ENCODE peak calls at places on chromosomes 11 and 22, in nine cellular contexts. B, P, M, O, D, Y, F, X and I are unnamed samples.

GRCh38 chr11:62680825-62681240 is 2.0 kb upstream of the UBXN1 start:
- DNase-seq in F (no peak), P (peak), B (peak), O (no peak), D (peak), M (peak), Y (peak), X (no peak), I (no peak)

GRCh38 chr11:15843309-15843857 is 513.0 kb downstream of the SOX6 start:
- DNase-seq in Y (peak), P (no peak), D (no peak), M (no peak), X (no peak), B (no peak), F (peak), O (no peak), I (no peak)

GRCh38 chr11:17718510-17718962 is 835 bp upstream of the MYOD1 start:
- DNase-seq in M (no peak), P (no peak), Y (no peak), F (no peak), O (no peak), B (no peak), X (no peak), D (no peak), I (no peak)

GRCh38 chr22:44111562-44112155 is 69.1 kb upstream of the PARVG start:
- DNase-seq in Y (no peak), D (no peak), P (no peak), B (no peak), X (no peak), O (no peak), F (no peak), M (no peak), I (no peak)

GRCh38 chr22:29073618-29074275 is 912 bp downstream of the KREMEN1 start:
- DNase-seq in M (no peak), Y (peak), O (peak), F (peak), X (no peak), D (no peak), B (no peak), P (no peak), I (no peak)

GRCh38 chr11:120819003-120819402 is 204.9 kb upstream of the TBCEL start:
- DNase-seq in X (no peak), F (no peak), P (no peak), M (no peak), O (no peak), B (no peak), D (no peak), Y (no peak), I (no peak)

GRCh38 chr22:26479792-26480610 is 3.6 kb downstream of the HPS4 start:
- DNase-seq in B (no peak), F (no peak), X (no peak), M (no peak), P (no peak), D (no peak), O (peak), Y (no peak), I (no peak)

GRCh38 chr11:107179829-107180228 is 161.6 kb upstream of the GUCY1A2 start:
- DNase-seq in F (no peak), Y (no peak), X (no peak), P (no peak), D (no peak), B (no peak), O (no peak), M (no peak), I (no peak)

GRCh38 chr11:59283825-59284772 is 71.4 kb upstream of the MPEG1 start:
- DNase-seq in Y (peak), F (peak), O (no peak), P (peak), M (peak), X (peak), D (peak), B (peak), I (no peak)

GRCh38 chr11:19664896-19665548 is 47.6 kb upstream of the NAV2 start:
- DNase-seq in X (no peak), B (no peak), F (no peak), O (no peak), M (no peak), P (no peak), Y (no peak), D (no peak), I (no peak)

GRCh38 chr22:41327124-41327523 is 25.8 kb downstream of the ZC3H7B start:
- DNase-seq in P (no peak), M (no peak), Y (no peak), X (no peak), B (no peak), D (no peak), O (no peak), F (no peak), I (no peak)

GRCh38 chr11:113493205-113493604 is 18.0 kb upstream of the DRD2 start:
- DNase-seq in Y (no peak), X (no peak), B (no peak), F (no peak), O (no peak), M (no peak), D (no peak), P (no peak), I (no peak)

GRCh38 chr11:104148074-104148473 is 15.9 kb downstream of the PDGFD start:
- DNase-seq in F (no peak), O (no peak), D (no peak), M (peak), Y (no peak), X (no peak), P (no peak), B (no peak), I (no peak)

GRCh38 chr11:28384418-28384817 is 276.2 kb downstream of the METTL15 start:
- DNase-seq in P (no peak), F (no peak), O (no peak), M (peak), Y (peak), X (no peak), B (no peak), D (no peak), I (no peak)

GRCh38 chr11:134920851-134921608 is 509.0 kb upstream of the B3GAT1 start:
- DNase-seq in Y (no peak), D (no peak), O (no peak), X (no peak), F (no peak), B (no peak), M (no peak), P (no peak), I (no peak)

GRCh38 chr11:106961048-106961447 is 57.2 kb downstream of the GUCY1A2 start:
- DNase-seq in X (no peak), Y (no peak), B (no peak), M (no peak), O (no peak), P (no peak), D (no peak), F (no peak), I (no peak)

GRCh38 chr11:67268036-67268683 is 1.9 kb downstream of the GRK2 start:
- DNase-seq in Y (no peak), F (no peak), B (peak), D (peak), M (no peak), X (no peak), P (no peak), O (peak), I (no peak)

GRCh38 chr22:34781676-34782075 is 284.3 kb upstream of the ISX start:
- DNase-seq in M (no peak), Y (no peak), P (no peak), X (no peak), B (no peak), D (no peak), O (no peak), F (no peak), I (no peak)

GRCh38 chr11:70727899-70728620 is 329.7 kb downstream of the CTTN start:
- DNase-seq in Y (no peak), F (no peak), D (no peak), B (no peak), O (no peak), M (no peak), P (no peak), X (no peak), I (no peak)

GRCh38 chr22:47207387-47207786 is 444.9 kb downstream of the TBC1D22A start:
- DNase-seq in M (no peak), O (no peak), P (no peak), X (no peak), B (no peak), Y (no peak), D (no peak), F (no peak), I (no peak)

GRCh38 chr22:50621948-50622722 is 5.8 kb downstream of the ARSA start:
- DNase-seq in B (peak), D (peak), F (peak), O (peak), X (no peak), P (no peak), Y (peak), M (no peak), I (no peak)

GRCh38 chr11:47060807-47061206 is 115.9 kb downstream of the ARFGAP2 start:
- DNase-seq in Y (no peak), O (no peak), D (no peak), B (no peak), X (no peak), M (no peak), F (no peak), P (no peak), I (no peak)

GRCh38 chr11:128629516-128630106 is 42.3 kb upstream of the ETS1 start:
- DNase-seq in D (no peak), Y (no peak), M (no peak), X (no peak), F (no peak), O (no peak), P (no peak), B (no peak), I (no peak)

DNA sequence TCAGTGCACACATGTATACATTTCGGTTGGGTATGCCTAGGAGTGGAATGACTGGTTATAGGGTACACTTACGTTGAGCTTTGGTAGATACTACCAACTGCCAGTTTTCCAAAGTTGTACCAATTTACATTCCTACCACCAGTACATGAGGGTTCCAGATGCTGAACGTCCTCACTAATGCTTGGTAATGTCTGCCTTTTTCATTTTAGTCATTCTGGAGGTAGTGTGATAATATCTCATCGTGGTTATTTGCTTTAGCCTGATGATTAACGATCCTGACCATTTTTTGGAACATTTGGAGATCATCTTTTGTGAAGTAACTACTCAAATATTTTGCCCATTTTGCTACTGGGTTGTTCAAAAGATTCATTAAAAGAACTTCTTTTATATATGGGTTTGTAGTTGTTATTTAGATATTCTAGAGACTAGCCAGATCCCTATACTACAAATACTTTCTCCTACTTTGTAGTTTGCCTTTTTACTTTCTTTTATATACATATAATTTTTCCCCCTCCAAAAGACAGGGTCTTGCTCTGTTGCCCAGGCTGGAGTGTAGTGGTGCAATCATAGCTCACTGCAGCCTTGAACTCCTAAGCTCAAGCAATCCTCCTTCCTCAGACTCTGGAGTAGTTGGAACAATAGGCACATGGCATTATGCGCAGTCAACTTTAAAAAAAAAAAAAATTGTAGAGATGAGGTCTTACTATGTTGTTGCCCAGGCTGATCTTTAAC is 62.1 kb downstream of the RBFOX2 start:
- DNase-seq in Y (no peak), D (no peak), X (no peak), O (no peak), B (no peak), F (no peak), M (no peak), P (no peak), I (no peak)
- TF ChIP-seq CTCF in Y (no peak), D (no peak), X (no peak), O (no peak), B (no peak), F (no peak), M (no peak), P (no peak), I (no peak)

DNA sequence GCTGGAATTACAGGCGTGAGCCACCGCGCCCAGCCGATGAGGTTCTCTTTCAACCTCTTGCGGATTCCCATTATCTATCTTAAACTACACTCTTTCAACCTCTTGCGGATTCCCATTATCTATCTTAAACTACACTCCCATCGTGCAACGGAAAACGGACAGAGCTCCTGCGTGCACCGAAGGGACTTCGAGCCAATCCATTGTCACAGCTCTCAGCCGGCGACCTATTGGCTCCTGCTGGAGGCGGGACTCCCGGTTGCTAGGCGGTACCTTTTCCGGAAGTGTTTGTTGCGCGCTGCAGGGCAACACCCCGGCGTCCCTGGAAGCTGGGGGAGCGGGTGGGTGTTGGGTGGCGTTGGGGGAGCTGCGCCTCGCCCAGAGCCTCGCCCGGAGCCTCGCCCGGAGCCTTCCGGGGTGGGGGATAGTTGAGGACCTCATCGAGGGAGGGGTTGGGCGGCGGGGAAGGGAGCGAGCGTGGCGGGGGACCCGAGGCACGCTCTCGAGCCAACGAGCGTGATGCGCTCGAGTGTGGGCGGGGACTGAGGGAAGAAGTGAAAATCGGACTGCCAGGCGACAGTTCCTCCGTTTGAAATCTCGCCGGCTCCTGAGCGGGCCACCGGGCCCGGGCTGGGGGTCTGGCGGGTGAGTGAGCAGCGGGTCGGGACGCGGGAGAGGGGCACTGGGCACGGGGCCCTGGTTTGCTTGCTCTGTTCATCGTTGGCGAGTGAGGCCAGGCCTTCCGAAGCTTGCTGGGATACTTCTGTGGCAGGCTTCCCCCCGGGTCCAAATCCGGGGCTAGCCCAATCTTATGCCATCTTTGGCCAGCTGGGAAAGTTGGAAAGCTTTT is at the start of gene CEP164:
- DNase-seq in X (peak), Y (peak), B (peak), M (peak), F (peak), D (peak), O (peak), P (peak), I (peak)
- TF ChIP-seq CTCF in X (no peak), Y (no peak), B (no peak), M (no peak), F (no peak), D (no peak), O (no peak), P (no peak), I (no peak)

GRCh38 chr11:88534185-88534584 is 196.6 kb upstream of the CTSC start:
- DNase-seq in M (no peak), D (no peak), B (no peak), Y (no peak), X (no peak), F (no peak), P (no peak), O (no peak), I (no peak)
- TF ChIP-seq CTCF in M (no peak), D (no peak), B (no peak), Y (no peak), X (no peak), F (no peak), P (no peak), O (no peak), I (no peak)

GRCh38 chr11:68889948-68890446 is 13.6 kb downstream of the MRPL21 start:
- DNase-seq in D (no peak), B (no peak), P (no peak), M (peak), X (peak), Y (peak), O (peak), F (peak), I (no peak)
- TF ChIP-seq CTCF in D (no peak), B (no peak), P (peak), M (peak), X (peak), Y (no peak), O (no peak), F (peak), I (no peak)

DNA sequence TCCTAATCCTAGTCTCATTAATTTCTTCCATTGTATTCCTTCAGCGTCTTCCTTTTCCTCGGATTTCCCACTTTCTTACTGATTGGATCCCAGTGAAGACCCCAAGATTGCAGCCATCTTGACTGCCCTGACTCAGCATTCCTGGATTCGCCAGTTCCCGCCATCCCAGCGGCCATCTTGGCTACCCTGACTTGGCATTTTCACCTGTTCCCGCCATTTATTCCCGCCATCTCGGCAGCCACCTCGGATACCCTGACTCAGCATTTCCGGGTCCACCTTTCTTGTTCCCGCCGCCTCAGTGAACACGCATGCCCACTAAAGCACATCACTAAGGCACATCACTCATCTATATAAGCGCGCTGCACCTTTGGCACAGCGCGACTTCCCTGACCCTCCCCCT is 13.8 kb upstream of the OR56A3 start:
- DNase-seq in O (no peak), M (no peak), F (no peak), B (no peak), Y (no peak), D (no peak), X (no peak), P (no peak), I (no peak)
- TF ChIP-seq CTCF in O (no peak), M (no peak), F (no peak), B (no peak), Y (no peak), D (no peak), X (no peak), P (no peak), I (no peak)